ENCODE peak calls at places on chromosome 15, in six cellular contexts. B is neuronal stem cell, D is IMR-90, I is mesenchymal stem cell, U is mesendoderm, A is H1. J is an unnamed sample.

GRCh38 chr15:52805351-52806283 is 15.5 kb upstream of the ONECUT1 start:
- DNase-seq in U (peak; percentile 62), D (no peak), A (no peak), I (no peak), B (peak; percentile 46), J (no peak)

GRCh38 chr15:90018216-90018831 is 17.2 kb downstream of the ZNF710 start:
- DNase-seq in I (no peak), U (no peak), D (no peak), B (no peak), A (no peak), J (no peak)

GRCh38 chr15:77676569-77677375 is 44.1 kb upstream of the LINGO1 start:
- DNase-seq in I (no peak), U (no peak), B (no peak), D (no peak), A (no peak), J (no peak)

GRCh38 chr15:76012021-76012551 is at the start of gene NRG4:
- DNase-seq in A (no peak), D (peak; percentile 6), I (no peak), U (no peak), B (no peak), J (no peak)

GRCh38 chr15:39646425-39646824 is 65.5 kb downstream of the THBS1 start:
- DNase-seq in I (no peak), B (no peak), U (no peak), A (no peak), D (no peak), J (no peak)

GRCh38 chr15:100726426-100727190 is 124.2 kb downstream of the ASB7 start:
- DNase-seq in U (no peak), A (no peak), I (no peak), B (no peak), D (peak; percentile 74), J (peak; percentile 75)

GRCh38 chr15:33068531-33068990 is 126.0 kb downstream of the FMN1 start:
- DNase-seq in A (no peak), D (no peak), I (peak; percentile 17), U (peak; percentile 78), B (no peak), J (peak; percentile 57)

GRCh38 chr15:39581501-39582285 is 814 bp downstream of the THBS1 start:
- DNase-seq in U (peak; percentile 83), B (no peak), I (peak; percentile 64), A (no peak), D (peak; percentile 65), J (no peak)

GRCh38 chr15:89328398-89329254 is 6.0 kb downstream of the POLG start:
- DNase-seq in B (no peak), U (no peak), A (no peak), I (no peak), D (no peak), J (no peak)

GRCh38 chr15:73518876-73519594 is 76.1 kb downstream of the REC114 start:
- DNase-seq in B (no peak), A (no peak), U (no peak), D (no peak), I (no peak), J (no peak)

GRCh38 chr15:56371495-56372147 is 6.4 kb downstream of the TEX9 start:
- DNase-seq in I (no peak), A (no peak), B (no peak), U (no peak), D (no peak), J (no peak)

GRCh38 chr15:98071786-98072185 is 111.3 kb downstream of the ARRDC4 start:
- DNase-seq in A (no peak), B (no peak), I (no peak), U (no peak), D (no peak), J (no peak)

GRCh38 chr15:95556225-95556624 is 774.3 kb upstream of the NR2F2 start:
- DNase-seq in B (no peak), A (no peak), D (peak; percentile 50), I (no peak), U (no peak), J (peak; percentile 16)

GRCh38 chr15:70936326-70936725 is 43.7 kb downstream of the LRRC49 start:
- DNase-seq in I (no peak), B (no peak), D (peak; percentile 21), A (no peak), U (no peak), J (no peak)

GRCh38 chr15:40238927-40239591 is at the start of gene PAK6:
- DNase-seq in U (peak; percentile 92), B (peak; percentile 31), A (peak; percentile 60), D (peak; percentile 53), I (peak; percentile 53), J (peak; percentile 90)

GRCh38 chr15:65095747-65096104 is 19.2 kb downstream of the KBTBD13 start:
- DNase-seq in D (no peak), A (no peak), B (no peak), U (no peak), I (no peak), J (no peak)

GRCh38 chr15:32942286-32942927 is 224.6 kb downstream of the GREM1 start:
- DNase-seq in U (no peak), D (no peak), I (no peak), A (no peak), B (no peak), J (no peak)

GRCh38 chr15:101151286-101151685 is 100.6 kb downstream of the CHSY1 start:
- DNase-seq in A (no peak), I (no peak), D (no peak), B (no peak), U (no peak), J (no peak)

GRCh38 chr15:89654847-89655805 is at the start of gene KIF7:
- DNase-seq in A (peak; percentile 31), I (peak; percentile 48), B (peak; percentile 70), U (peak; percentile 88), D (peak; percentile 47), J (peak; percentile 55)

GRCh38 chr15:91116379-91117067 is 16.5 kb downstream of the SV2B start:
- DNase-seq in U (no peak), A (no peak), D (no peak), I (no peak), B (no peak), J (no peak)

GRCh38 chr15:73600413-73601050 is 32.7 kb downstream of the NPTN start:
- DNase-seq in A (no peak), I (peak; percentile 35), U (no peak), B (no peak), D (no peak), J (no peak)

GRCh38 chr15:51846463-51847230 is 17.2 kb downstream of the TMOD3 start:
- DNase-seq in B (no peak), I (peak; percentile 80), U (no peak), A (no peak), D (peak; percentile 62), J (no peak)

GRCh38 chr15:79849789-79850188 is 47.0 kb downstream of the MTHFS start:
- DNase-seq in A (no peak), U (peak; percentile 79), B (peak; percentile 21), D (peak; percentile 52), I (peak; percentile 52), J (peak; percentile 21)

GRCh38 chr15:80988148-80988796 is 1.3 kb downstream of the MESD start:
- DNase-seq in A (no peak), I (no peak), D (no peak), B (no peak), U (no peak), J (no peak)

GRCh38 chr15:69758291-69758771 is 305.7 kb downstream of the RPLP1 start:
- DNase-seq in B (no peak), A (no peak), D (peak; percentile 21), I (peak; percentile 73), U (no peak), J (peak; percentile 73)

GRCh38 chr15:90979582-90979981 is 14.8 kb downstream of the PRC1 start:
- DNase-seq in D (peak; percentile 12), U (no peak), B (no peak), I (no peak), A (no peak), J (no peak)

GRCh38 chr15:40985541-40986330 is 32.5 kb downstream of the CHAC1 start:
- DNase-seq in B (no peak), D (peak; percentile 73), I (peak; percentile 78), U (no peak), A (no peak), J (no peak)

GRCh38 chr15:39127151-39127815 is 453.6 kb upstream of the THBS1 start:
- DNase-seq in A (no peak), D (no peak), I (peak; percentile 30), U (no peak), B (no peak), J (peak; percentile 22)

GRCh38 chr15:63075072-63075995 is 32.8 kb downstream of the TPM1 start:
- DNase-seq in U (no peak), D (peak; percentile 46), A (no peak), B (no peak), I (peak; percentile 59), J (no peak)
- H3K4me3 ChIP-seq in U (no peak overlapping the region), D (no peak overlapping the region), A (no peak overlapping the region), B (no peak overlapping the region), I (peak overlapping the region; percentile 58), J (no peak overlapping the region)

DNA sequence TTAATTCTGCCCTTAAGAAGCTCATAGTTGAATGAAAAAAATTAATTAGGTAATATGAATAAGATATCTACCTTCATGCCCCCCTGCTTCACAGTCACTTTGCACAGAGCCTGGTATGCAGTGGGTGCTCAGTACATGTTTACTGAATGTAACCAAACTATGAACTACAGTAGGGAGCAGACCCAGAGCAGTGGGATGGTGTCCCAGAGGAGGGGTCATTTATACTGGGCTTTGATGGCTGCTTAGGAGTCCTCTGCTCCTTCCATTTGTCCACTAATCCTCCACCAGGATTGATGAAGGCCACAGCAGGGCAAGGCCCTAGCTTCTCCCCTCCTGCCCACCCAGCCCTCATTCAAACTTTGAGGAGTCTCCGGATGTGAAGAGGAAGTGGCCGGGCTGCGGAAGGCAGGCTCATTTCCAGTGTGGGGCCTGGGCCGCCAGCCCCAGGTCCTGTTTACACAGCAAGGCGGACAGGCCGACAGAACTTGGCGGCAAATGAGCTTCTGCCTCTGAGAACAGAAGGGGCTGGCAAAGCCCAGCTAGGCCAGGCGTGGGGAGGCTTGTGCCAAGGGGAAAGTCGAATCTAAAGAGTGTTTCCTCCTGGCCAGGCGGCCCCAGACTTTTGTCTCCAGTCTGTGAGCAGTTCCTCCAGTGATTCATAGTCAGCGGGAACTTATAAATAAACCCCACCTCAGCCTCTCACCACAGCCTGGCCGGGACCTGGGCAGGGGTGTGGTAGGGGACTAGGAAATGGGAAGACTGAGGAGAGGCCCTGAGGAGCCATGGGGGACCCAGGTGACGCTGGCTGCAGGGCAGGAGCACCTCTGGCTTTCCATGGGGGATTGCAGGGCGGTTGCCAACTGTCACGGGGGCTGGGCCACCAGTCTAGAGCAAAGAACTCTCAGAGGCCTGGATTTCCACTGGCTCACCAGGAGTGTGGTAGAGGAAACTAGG is 51.6 kb upstream of the LCTL start:
- DNase-seq in B (no peak), I (peak; percentile 88), A (no peak), D (peak; percentile 80), U (no peak), J (peak; percentile 26)
- H3K18ac ChIP-seq in B (peak overlapping the region; percentile 72), I (peak overlapping the region; percentile 88), A (no peak overlapping the region), D (peak overlapping the region; percentile 43), U (peak overlapping the region; percentile 71), J (peak overlapping the region; percentile 4)

DNA sequence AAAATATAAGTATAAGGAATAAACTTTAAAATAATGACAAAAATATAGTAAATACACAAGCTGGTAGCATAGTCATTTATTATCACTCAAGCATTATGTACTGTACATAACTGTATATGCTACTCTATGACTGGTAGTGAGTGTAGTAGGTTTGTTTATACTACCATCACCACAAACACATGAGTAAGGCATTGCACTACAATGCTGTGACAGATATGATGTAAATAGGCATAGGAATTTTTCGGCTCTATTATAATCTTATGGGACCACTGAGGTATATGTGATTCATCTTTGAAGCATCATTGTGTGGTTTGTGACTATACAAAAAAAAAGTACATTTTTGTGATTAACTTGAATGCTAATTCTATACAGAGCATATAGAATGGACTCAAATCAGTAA is 35.3 kb upstream of the FBN1 start:
- DNase-seq in I (peak; percentile 93), A (no peak), U (no peak), D (peak; percentile 97), B (no peak), J (peak; percentile 44)
- H3K27ac ChIP-seq in I (no peak overlapping the region), A (no peak overlapping the region), U (no peak overlapping the region), D (no peak overlapping the region), B (no peak overlapping the region), J (no peak overlapping the region)

GRCh38 chr15:37095993-37096877 is 4.1 kb downstream of the MEIS2 start:
- DNase-seq in B (peak; percentile 17), I (peak; percentile 58), D (no peak), A (no peak), U (peak; percentile 70), J (no peak)
- H3K4me3 ChIP-seq in B (peak overlapping the region; percentile 99), I (peak overlapping the region; percentile 95), D (peak overlapping the region; percentile 94), A (peak overlapping the region; percentile 56), U (peak overlapping the region; percentile 36), J (no peak overlapping the region)

J was measured in trophoblast cell.